ENCODE peak calls at places on chromosomes 7 and 10, in four cellular contexts. T is body of pancreas, O is Peyer's patch, E is left lung. K is an unnamed sample. For H3K4me1, the result is how much of the 10 kb centered on the place peaks cover.

GRCh38 chr7:30681262-30682130 is 760 bp downstream of the CRHR2 start:
- DNase-seq in T (peak), O (no peak), E (no peak), K (no peak)

GRCh38 chr7:16411391-16411790 is 9.9 kb downstream of the CRPPA start:
- DNase-seq in T (no peak), O (no peak), E (no peak), K (no peak)

GRCh38 chr10:35559416-35559815 is 45.7 kb upstream of the GJD4 start:
- DNase-seq in T (no peak), O (no peak), E (no peak), K (no peak)

GRCh38 chr10:126421745-126422144 is 33.5 kb upstream of the ADAM12 start:
- DNase-seq in T (no peak), O (no peak), E (no peak), K (no peak)

GRCh38 chr10:118503192-118503591 is 92.3 kb downstream of the PRLHR start:
- DNase-seq in T (no peak), O (no peak), E (no peak), K (no peak)

GRCh38 chr7:44097064-44097932 is 6.8 kb upstream of the AEBP1 start:
- DNase-seq in T (no peak), O (peak), E (no peak), K (no peak)

GRCh38 chr7:141544831-141545230 is 6.4 kb upstream of the AGK start:
- DNase-seq in T (no peak), O (no peak), E (no peak), K (no peak)

GRCh38 chr10:120897343-120897742 is 46.2 kb downstream of the WDR11 start:
- DNase-seq in T (no peak), O (no peak), E (no peak), K (no peak)

GRCh38 chr7:132488634-132489302 is 87.5 kb downstream of the PLXNA4 start:
- DNase-seq in T (peak), O (no peak), E (no peak), K (no peak)

GRCh38 chr10:21372651-21373410 is 152.7 kb downstream of the SKIDA1 start:
- DNase-seq in T (no peak), O (peak), E (peak), K (peak)

GRCh38 chr7:67401492-67401891 is 404.9 kb downstream of the TYW1 start:
- DNase-seq in T (no peak), O (no peak), E (no peak), K (no peak)

GRCh38 chr7:74064696-74065095 is 18.9 kb upstream of the LIMK1 start:
- DNase-seq in T (no peak), O (no peak), E (no peak), K (no peak)

GRCh38 chr10:121183241-121183640 is 332.1 kb downstream of the WDR11 start:
- DNase-seq in T (no peak), O (no peak), E (no peak), K (no peak)

GRCh38 chr7:12630615-12630884 is 56.9 kb upstream of the ARL4A start:
- DNase-seq in T (no peak), O (no peak), E (no peak), K (no peak)

GRCh38 chr10:123622381-123622780 is 43.8 kb upstream of the GPR26 start:
- DNase-seq in T (no peak), O (no peak), E (no peak), K (no peak)

GRCh38 chr10:16521311-16522016 is at the start of gene C1QL3:
- DNase-seq in T (peak), O (no peak), E (no peak), K (no peak)

GRCh38 chr10:3126741-3127342 is 45.7 kb downstream of the PITRM1 start:
- DNase-seq in T (peak), O (peak), E (no peak), K (no peak)

GRCh38 chr7:311796-312195 is 21.8 kb downstream of the FOXL3 start:
- DNase-seq in T (no peak), O (no peak), E (no peak), K (no peak)

GRCh38 chr10:71213761-71214440 is 1.5 kb downstream of the UNC5B start:
- DNase-seq in T (peak), O (peak), E (no peak), K (peak)

GRCh38 chr10:79248341-79248931 is 98.8 kb upstream of the PPIF start:
- DNase-seq in T (no peak), O (peak), E (peak), K (peak)

GRCh38 chr7:133786401-133786937 is 340.7 kb upstream of the LRGUK start:
- DNase-seq in T (no peak), O (no peak), E (no peak), K (no peak)

GRCh38 chr10:131784363-131785120 is 116.3 kb upstream of the PPP2R2D start:
- DNase-seq in T (no peak), O (no peak), E (no peak), K (no peak)

GRCh38 chr10:30553018-30553624 is 76.4 kb downstream of the LYZL2 start:
- DNase-seq in T (no peak), O (no peak), E (no peak), K (no peak)

GRCh38 chr10:66180651-66181318 is 745.1 kb upstream of the LRRTM3 start:
- DNase-seq in T (peak), O (no peak), E (no peak), K (peak)

GRCh38 chr7:135743907-135744789 is 4.5 kb downstream of the FAM180A start:
- DNase-seq in T (no peak), O (no peak), E (no peak), K (no peak)

GRCh38 chr7:84700563-84701370 is 486.1 kb downstream of the SEMA3D start:
- DNase-seq in T (no peak), O (no peak), E (no peak), K (no peak)

GRCh38 chr7:129825005-129825553 is 127.7 kb downstream of the UBE2H start:
- DNase-seq in T (peak), O (peak), E (peak), K (peak)

GRCh38 chr10:26214538-26215461 is 1.8 kb upstream of the GAD2 start:
- DNase-seq in T (no peak), O (no peak), E (no peak), K (no peak)

GRCh38 chr7:157274991-157275427 is 61.8 kb upstream of the DNAJB6 start:
- DNase-seq in T (no peak), O (peak), E (no peak), K (no peak)

GRCh38 chr10:97659589-97659988 is 19.1 kb downstream of the PI4K2A start:
- DNase-seq in T (no peak), O (no peak), E (no peak), K (no peak)

GRCh38 chr7:18590744-18591340 is 95.3 kb downstream of the HDAC9 start:
- DNase-seq in T (no peak), O (no peak), E (no peak), K (no peak)

GRCh38 chr7:124349443-124349842 is 316.6 kb upstream of the TMEM229A start:
- DNase-seq in T (no peak), O (no peak), E (no peak), K (no peak)

GRCh38 chr7:44533301-44534055 is 7.7 kb downstream of the NPC1L1 start:
- DNase-seq in T (no peak), O (no peak), E (no peak), K (no peak)

GRCh38 chr10:24042884-24043283 is 166.1 kb upstream of the KIAA1217 start:
- DNase-seq in T (no peak), O (no peak), E (no peak), K (no peak)

GRCh38 chr10:79983286-79983909 is 34.5 kb upstream of the SFTPD start:
- DNase-seq in T (no peak), O (no peak), E (no peak), K (no peak)

GRCh38 chr10:67280405-67280804 is 354.6 kb downstream of the LRRTM3 start:
- DNase-seq in T (no peak), O (no peak), E (no peak), K (no peak)
- H3K4me1 ChIP-seq in T (under half), O (under half), E (under half), K (under half)

DNA sequence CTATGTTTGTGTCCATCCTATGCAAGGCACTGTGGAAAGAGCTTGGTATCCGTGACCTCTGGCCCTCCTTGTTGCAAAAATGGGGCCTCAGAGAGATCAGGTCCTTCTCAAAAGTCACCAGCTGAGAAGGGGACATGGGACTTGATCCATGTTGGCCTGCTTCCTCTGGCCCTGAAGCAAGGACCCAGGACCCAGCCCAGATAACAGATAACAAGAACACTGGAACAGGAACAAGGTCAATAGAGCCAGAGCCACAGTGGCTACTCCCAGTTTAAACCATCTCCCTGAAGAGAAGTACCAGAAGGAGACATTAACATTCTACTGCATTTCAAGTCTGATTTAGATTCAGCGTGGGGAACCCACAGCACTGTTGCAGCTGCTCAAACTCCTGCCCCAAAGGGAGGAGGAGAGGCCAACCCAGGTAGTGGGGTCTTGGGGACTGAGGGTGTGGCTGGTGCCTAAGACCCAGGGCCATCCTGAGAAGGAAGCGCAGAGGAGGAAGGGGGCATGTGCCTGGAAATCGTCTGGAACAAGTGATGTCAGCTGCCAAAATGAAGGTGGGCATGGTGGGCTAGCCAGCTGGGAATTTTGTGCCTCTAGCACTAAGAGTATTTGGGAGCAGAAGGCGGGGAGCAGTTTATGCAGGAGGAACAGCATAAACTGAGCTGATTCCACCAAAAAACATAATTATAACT is 61.2 kb downstream of the VSTM4 start:
- DNase-seq in T (no peak), O (no peak), E (no peak), K (no peak)
- H3K4me1 ChIP-seq in T (under half), O (under half), E (under half), K (under half)

GRCh38 chr10:101217450-101218281 is 11.6 kb downstream of the LBX1 start:
- DNase-seq in T (peak), O (no peak), E (no peak), K (no peak)

GRCh38 chr10:101219137-101219945 is 9.9 kb downstream of the LBX1 start:
- DNase-seq in T (no peak), O (no peak), E (no peak), K (no peak)

GRCh38 chr10:101216631-101217425 is 12.4 kb downstream of the LBX1 start:
- DNase-seq in T (no peak), O (no peak), E (no peak), K (no peak)

GRCh38 chr10:101219946-101220451 is 9.3 kb downstream of the LBX1 start:
- DNase-seq in T (no peak), O (no peak), E (no peak), K (no peak)

DNA sequence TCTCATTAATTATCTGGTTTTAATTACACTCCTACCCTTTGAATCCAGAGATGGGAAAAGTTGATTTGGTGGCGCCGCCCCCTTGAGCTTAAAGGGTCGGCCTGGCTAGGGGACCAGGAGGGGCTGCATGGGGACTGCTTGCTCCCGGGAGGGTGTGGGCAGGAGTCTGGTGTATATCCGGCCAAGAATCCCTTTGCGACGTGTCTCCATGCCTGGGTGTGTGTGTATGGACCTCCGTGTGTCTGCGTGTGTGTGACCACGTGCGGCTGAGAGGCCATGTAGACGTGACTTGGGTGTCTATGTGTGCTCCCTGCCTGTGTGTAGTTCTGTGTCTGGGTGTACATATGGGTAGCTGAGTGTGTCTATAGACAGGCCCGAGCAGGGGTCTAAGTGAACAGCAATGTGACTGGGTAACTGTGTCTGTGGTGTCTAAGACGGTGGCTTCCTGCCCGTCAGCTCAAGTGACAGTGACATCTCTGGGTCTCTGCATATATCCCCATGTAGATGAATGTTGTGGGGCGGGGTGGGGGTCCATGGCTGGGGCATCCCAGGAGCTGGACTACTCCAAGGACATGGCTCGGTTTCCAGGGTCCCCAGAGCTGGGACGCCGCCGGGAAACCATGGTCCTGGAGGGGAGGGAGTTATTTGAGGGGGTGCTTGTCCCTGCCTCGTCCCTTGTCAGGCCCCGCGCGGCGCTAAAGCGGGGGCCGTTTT is 10.7 kb downstream of the LBX1 start:
- DNase-seq in T (no peak), O (no peak), E (no peak), K (no peak)
- H3K4me1 ChIP-seq in T (half or more), O (under half), E (under half), K (under half)

GRCh38 chr7:98091523-98091922 is 15.1 kb upstream of the LMTK2 start:
- DNase-seq in T (no peak), O (no peak), E (no peak), K (no peak)
- H3K4me1 ChIP-seq in T (under half), O (under half), E (under half), K (under half)